ENCODE peak calls at places on chromosome 18, in five cellular contexts. S is AG10803, P is omental fat pad, N is tibial artery, M is SK-N-SH. J is an unnamed sample.

GRCh38 chr18:46434629-46435028 is 222.4 kb downstream of the LOXHD1 start:
- DNase-seq in M (no peak), N (no peak), S (no peak), P (no peak), J (no peak)

GRCh38 chr18:76720683-76721082 is 101.7 kb upstream of the ZNF236 start:
- DNase-seq in N (no peak), M (no peak), P (no peak), S (peak; percentile 9), J (no peak)

GRCh38 chr18:79791141-79791972 is 6.4 kb upstream of the KCNG2 start:
- DNase-seq in S (peak; percentile 99), P (peak; percentile 62), M (no peak), N (peak; percentile 56), J (no peak)

GRCh38 chr18:13932285-13933025 is 17.1 kb upstream of the MC2R start:
- DNase-seq in P (no peak), S (no peak), N (no peak), M (no peak), J (no peak)

GRCh38 chr18:76391746-76392145 is 103.3 kb downstream of the ZNF516 start:
- DNase-seq in M (no peak), S (no peak), N (no peak), P (no peak), J (no peak)

GRCh38 chr18:21255211-21255610 is 13.2 kb downstream of the GREB1L start:
- DNase-seq in M (no peak), S (no peak), P (no peak), N (no peak), J (no peak)

GRCh38 chr18:2147866-2148265 is 423.4 kb downstream of the METTL4 start:
- DNase-seq in P (no peak), M (no peak), N (peak; percentile 63), S (peak; percentile 68), J (no peak)

GRCh38 chr18:10661333-10661732 is 135.5 kb downstream of the NAPG start:
- DNase-seq in M (no peak), N (no peak), P (no peak), S (peak; percentile 8), J (no peak)

GRCh38 chr18:59265246-59266018 is 7.8 kb downstream of the RAX start:
- DNase-seq in S (no peak), N (no peak), P (no peak), M (peak; percentile 66), J (no peak)

GRCh38 chr18:38526922-38527321 is 961.3 kb upstream of the CELF4 start:
- DNase-seq in S (no peak), P (no peak), N (no peak), M (no peak), J (no peak)

GRCh38 chr18:45617284-45617683 is 2.0 kb downstream of the SLC14A2 start:
- DNase-seq in N (peak; percentile 93), P (peak; percentile 67), S (peak; percentile 89), M (peak; percentile 22), J (peak; percentile 78)

GRCh38 chr18:11982981-11983380 is 1.7 kb downstream of the IMPA2 start:
- DNase-seq in N (no peak), M (no peak), S (no peak), P (no peak), J (no peak)

GRCh38 chr18:76306685-76307292 is 188.3 kb downstream of the ZNF516 start:
- DNase-seq in N (no peak), P (no peak), M (no peak), S (no peak), J (no peak)

GRCh38 chr18:55559735-55560134 is 28.3 kb downstream of the TCF4 start:
- DNase-seq in S (peak; percentile 24), N (no peak), M (peak; percentile 9), P (no peak), J (no peak)

GRCh38 chr18:60259052-60259681 is 113.4 kb downstream of the MC4R start:
- DNase-seq in N (no peak), P (no peak), S (no peak), M (no peak), J (no peak)

GRCh38 chr18:61609131-61609530 is 275.9 kb downstream of the CDH20 start:
- DNase-seq in N (no peak), P (no peak), M (no peak), S (peak; percentile 75), J (no peak)
- TF ChIP-seq CTCF in N (no peak), P (no peak), M (no peak), S (no peak), J (no peak)

DNA sequence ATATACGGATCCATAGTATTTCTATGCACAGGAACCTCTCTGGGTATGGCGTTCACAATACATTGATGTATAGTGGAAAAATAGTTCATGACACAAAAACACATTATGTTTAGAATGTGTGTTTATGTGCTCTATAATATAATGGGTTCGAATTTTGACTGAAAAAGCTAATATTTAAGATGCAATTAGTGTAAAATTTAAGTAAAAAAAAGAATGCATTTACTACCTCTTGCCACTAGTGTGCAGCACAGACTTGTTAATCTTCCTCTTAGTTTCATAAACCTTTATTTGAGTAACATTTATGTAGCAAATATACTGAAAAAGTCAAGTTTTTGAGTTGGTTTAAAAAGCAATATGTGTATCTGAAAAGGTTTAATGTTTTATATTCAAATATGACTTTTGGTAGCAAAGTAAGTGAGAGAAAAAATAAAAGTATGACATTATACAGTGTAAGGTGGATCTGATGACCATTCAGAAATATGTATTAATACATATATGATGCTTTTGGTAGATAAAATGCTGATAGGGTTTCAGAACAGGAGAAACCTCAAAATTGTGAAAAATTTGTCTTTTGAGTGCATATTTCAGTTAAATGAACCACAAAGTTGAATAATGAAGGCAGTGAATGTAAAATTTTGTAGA is 49.5 kb downstream of the CCDC102B start:
- DNase-seq in M (no peak), S (peak; percentile 48), P (no peak), N (no peak), J (no peak)
- TF ChIP-seq CTCF in M (peak; percentile 90), S (peak; percentile 72), P (no peak), N (peak; percentile 45), J (peak; percentile 49)

DNA sequence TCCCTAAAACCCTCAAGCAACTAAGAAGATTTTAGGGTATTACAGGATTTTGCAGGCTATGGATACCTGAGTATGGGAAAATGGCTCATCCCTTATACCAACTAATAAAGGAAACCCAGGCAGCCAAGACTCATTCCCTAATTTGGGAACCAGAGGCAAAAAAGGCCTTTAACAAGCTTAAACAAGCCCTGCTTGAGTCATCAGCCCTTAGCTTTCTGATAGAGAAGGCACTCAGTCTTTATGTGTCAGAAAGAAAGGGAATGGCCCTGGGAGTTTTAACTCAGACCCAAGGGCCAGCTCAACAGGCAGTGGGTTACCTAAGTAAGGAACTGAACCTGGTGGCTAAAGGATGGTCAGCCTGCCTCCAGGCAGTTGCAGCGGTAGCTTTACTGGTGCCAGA is 96.9 kb upstream of the RMP24 start:
- DNase-seq in P (no peak), M (no peak), S (no peak), N (no peak), J (no peak)
- TF ChIP-seq CTCF in P (no peak), M (no peak), S (no peak), N (no peak), J (no peak)

GRCh38 chr18:48672671-48673340 is 134.0 kb downstream of the CTIF start:
- DNase-seq in P (no peak), S (no peak), N (no peak), M (no peak), J (no peak)

GRCh38 chr18:48675330-48675761 is 136.5 kb downstream of the CTIF start:
- DNase-seq in S (peak; percentile 82), N (peak; percentile 83), M (peak; percentile 90), P (peak; percentile 65), J (peak; percentile 47)

GRCh38 chr18:48673456-48674197 is 134.8 kb downstream of the CTIF start:
- DNase-seq in N (no peak), S (peak; percentile 21), M (no peak), P (no peak), J (no peak)

GRCh38 chr18:48674758-48675157 is 135.9 kb downstream of the CTIF start:
- DNase-seq in S (no peak), P (no peak), N (no peak), M (no peak), J (no peak)

GRCh38 chr18:48674198-48674721 is 135.4 kb downstream of the CTIF start:
- DNase-seq in N (no peak), S (peak; percentile 40), P (no peak), M (no peak), J (no peak)
- TF ChIP-seq CTCF in N (no peak), S (no peak), P (no peak), M (no peak), J (no peak)

J was measured in ascending aorta.